ENCODE peak calls at places on chromosomes 5 and 9, in ten cellular contexts. One of them, this sample, is unnamed.

GRCh38 chr5:157518963-157519362 is 56.6 kb downstream of the ADAM19 start:
- DNase-seq in H1: no peak
- DNase-seq in SK-N-SH: no peak
- DNase-seq in ovary: no peak
- DNase-seq in suprapubic skin: no peak
- DNase-seq in stomach: no peak
- DNase-seq in sigmoid colon: no peak
- DNase-seq in GM12878: peak; percentile 77
- DNase-seq in A549: no peak
- DNase-seq in transverse colon: no peak
- DNase-seq in this sample: no peak

GRCh38 chr9:115746496-115746895 is 407.1 kb upstream of the PAPPA start:
- DNase-seq in sigmoid colon: no peak
- DNase-seq in transverse colon: no peak
- DNase-seq in suprapubic skin: no peak
- DNase-seq in GM12878: no peak
- DNase-seq in stomach: no peak
- DNase-seq in A549: no peak
- DNase-seq in ovary: no peak
- DNase-seq in SK-N-SH: no peak
- DNase-seq in H1: no peak
- DNase-seq in this sample: no peak

GRCh38 chr9:16726023-16726422 is 144.4 kb downstream of the BNC2 start:
- DNase-seq in GM12878: no peak
- DNase-seq in transverse colon: no peak
- DNase-seq in suprapubic skin: no peak
- DNase-seq in sigmoid colon: no peak
- DNase-seq in H1: no peak
- DNase-seq in stomach: no peak
- DNase-seq in ovary: no peak
- DNase-seq in A549: no peak
- DNase-seq in SK-N-SH: peak; percentile 20
- DNase-seq in this sample: no peak

GRCh38 chr5:133696006-133696584 is 83.8 kb upstream of the FSTL4 start:
- DNase-seq in SK-N-SH: no peak
- DNase-seq in A549: no peak
- DNase-seq in suprapubic skin: peak; percentile 18
- DNase-seq in stomach: no peak
- DNase-seq in GM12878: no peak
- DNase-seq in sigmoid colon: peak; percentile 24
- DNase-seq in transverse colon: no peak
- DNase-seq in ovary: no peak
- DNase-seq in H1: no peak
- DNase-seq in this sample: no peak

GRCh38 chr5:120767171-120767820 is 303.2 kb downstream of the PRR16 start:
- DNase-seq in H1: no peak
- DNase-seq in GM12878: no peak
- DNase-seq in sigmoid colon: no peak
- DNase-seq in stomach: no peak
- DNase-seq in A549: no peak
- DNase-seq in transverse colon: no peak
- DNase-seq in SK-N-SH: no peak
- DNase-seq in ovary: no peak
- DNase-seq in suprapubic skin: no peak
- DNase-seq in this sample: no peak

GRCh38 chr9:135410421-135410820 is 69.2 kb upstream of the PPP1R26 start:
- DNase-seq in A549: no peak
- DNase-seq in GM12878: no peak
- DNase-seq in sigmoid colon: no peak
- DNase-seq in stomach: no peak
- DNase-seq in H1: no peak
- DNase-seq in SK-N-SH: peak; percentile 7
- DNase-seq in ovary: no peak
- DNase-seq in suprapubic skin: no peak
- DNase-seq in transverse colon: no peak
- DNase-seq in this sample: no peak

GRCh38 chr5:73233461-73234151 is 60.6 kb downstream of the TMEM174 start:
- DNase-seq in stomach: no peak
- DNase-seq in sigmoid colon: no peak
- DNase-seq in ovary: no peak
- DNase-seq in SK-N-SH: peak; percentile 74
- DNase-seq in GM12878: no peak
- DNase-seq in suprapubic skin: no peak
- DNase-seq in A549: no peak
- DNase-seq in transverse colon: no peak
- DNase-seq in H1: no peak
- DNase-seq in this sample: no peak

GRCh38 chr9:76512826-76513225 is 53.8 kb downstream of the GCNT1 start:
- DNase-seq in ovary: no peak
- DNase-seq in transverse colon: no peak
- DNase-seq in stomach: no peak
- DNase-seq in sigmoid colon: no peak
- DNase-seq in GM12878: no peak
- DNase-seq in SK-N-SH: no peak
- DNase-seq in A549: no peak
- DNase-seq in suprapubic skin: no peak
- DNase-seq in H1: no peak
- DNase-seq in this sample: no peak

GRCh38 chr5:144187699-144188294 is 17.1 kb downstream of the KCTD16 start:
- DNase-seq in transverse colon: peak; percentile 69
- DNase-seq in stomach: peak; percentile 65
- DNase-seq in SK-N-SH: peak; percentile 45
- DNase-seq in suprapubic skin: no peak
- DNase-seq in sigmoid colon: peak; percentile 81
- DNase-seq in A549: peak; percentile 10
- DNase-seq in H1: no peak
- DNase-seq in ovary: no peak
- DNase-seq in GM12878: peak; percentile 65
- DNase-seq in this sample: no peak

GRCh38 chr5:116887104-116887503 is 312.5 kb upstream of the SEMA6A start:
- DNase-seq in suprapubic skin: no peak
- DNase-seq in A549: no peak
- DNase-seq in GM12878: no peak
- DNase-seq in H1: no peak
- DNase-seq in stomach: no peak
- DNase-seq in sigmoid colon: no peak
- DNase-seq in transverse colon: no peak
- DNase-seq in SK-N-SH: no peak
- DNase-seq in ovary: no peak
- DNase-seq in this sample: no peak

GRCh38 chr5:143182901-143183820 is 220.3 kb downstream of the NR3C1 start:
- DNase-seq in transverse colon: peak; percentile 13
- DNase-seq in sigmoid colon: no peak
- DNase-seq in H1: no peak
- DNase-seq in ovary: no peak
- DNase-seq in A549: no peak
- DNase-seq in SK-N-SH: no peak
- DNase-seq in suprapubic skin: no peak
- DNase-seq in GM12878: peak; percentile 84
- DNase-seq in stomach: peak; percentile 32
- DNase-seq in this sample: peak; percentile 24

DNA sequence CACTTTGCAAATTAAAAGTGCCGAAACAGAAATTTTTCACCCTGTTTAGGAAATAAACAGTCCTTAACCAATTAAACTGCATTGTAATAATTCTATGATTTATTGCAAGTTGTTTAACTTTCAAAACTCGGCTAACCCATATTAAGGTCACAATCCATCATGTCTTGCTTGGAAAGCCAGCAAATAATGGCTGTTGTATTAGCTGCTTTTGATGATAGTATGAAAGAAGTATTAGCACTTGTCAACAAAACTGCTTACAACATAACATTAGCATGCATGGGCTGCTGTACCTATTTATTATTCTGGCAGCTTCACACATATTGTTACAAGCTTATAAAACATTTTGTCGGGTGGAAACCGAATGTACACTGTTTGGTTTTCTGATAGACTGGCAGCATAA is 378.3 kb downstream of the KIAA0825 start:
- DNase-seq in H1: no peak
- DNase-seq in sigmoid colon: no peak
- DNase-seq in ovary: no peak
- DNase-seq in GM12878: no peak
- DNase-seq in suprapubic skin: no peak
- DNase-seq in stomach: no peak
- DNase-seq in transverse colon: no peak
- DNase-seq in SK-N-SH: no peak
- DNase-seq in A549: no peak
- DNase-seq in this sample: no peak
- TF ChIP-seq EP300 in H1: no peak
- TF ChIP-seq EP300 in sigmoid colon: no peak
- TF ChIP-seq EP300 in ovary: no peak
- TF ChIP-seq EP300 in GM12878: no peak
- TF ChIP-seq EP300 in suprapubic skin: no peak
- TF ChIP-seq EP300 in stomach: no peak
- TF ChIP-seq EP300 in transverse colon: no peak
- TF ChIP-seq EP300 in SK-N-SH: no peak
- TF ChIP-seq EP300 in A549: no peak
- TF ChIP-seq EP300 in this sample: no peak

DNA sequence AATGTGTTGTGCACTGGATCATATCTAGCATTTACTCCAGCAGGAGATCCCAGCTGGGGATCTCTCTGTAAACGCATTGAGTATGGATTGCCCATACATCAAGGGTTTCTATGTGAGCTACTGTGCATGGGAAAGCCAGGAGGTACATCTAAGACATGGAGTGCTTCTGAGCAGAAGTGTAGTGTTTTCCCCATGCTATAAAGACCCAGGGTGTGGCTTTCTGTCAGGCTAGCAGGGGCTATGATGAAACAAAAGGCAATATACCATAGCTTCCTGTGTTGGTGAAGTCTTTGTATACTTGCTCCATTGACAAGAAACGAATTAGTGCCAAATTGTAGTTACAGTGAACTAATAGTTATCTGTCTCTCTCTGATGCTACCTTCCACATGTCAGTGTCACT is 329.3 kb upstream of the TLE4 start:
- DNase-seq in A549: no peak
- DNase-seq in H1: no peak
- DNase-seq in SK-N-SH: no peak
- DNase-seq in suprapubic skin: no peak
- DNase-seq in GM12878: no peak
- DNase-seq in sigmoid colon: no peak
- DNase-seq in transverse colon: no peak
- DNase-seq in ovary: no peak
- DNase-seq in stomach: no peak
- DNase-seq in this sample: no peak
- H3K4me1 ChIP-seq in A549: no peaks in the 10 kb centered on the region
- H3K4me1 ChIP-seq in H1: no peaks in the 10 kb centered on the region
- H3K4me1 ChIP-seq in SK-N-SH: no peaks in the 10 kb centered on the region
- H3K4me1 ChIP-seq in suprapubic skin: no peaks in the 10 kb centered on the region
- H3K4me1 ChIP-seq in GM12878: no peaks in the 10 kb centered on the region
- H3K4me1 ChIP-seq in sigmoid colon: no peaks in the 10 kb centered on the region
- H3K4me1 ChIP-seq in transverse colon: no peaks in the 10 kb centered on the region
- H3K4me1 ChIP-seq in ovary: no peaks in the 10 kb centered on the region
- H3K4me1 ChIP-seq in stomach: no peaks in the 10 kb centered on the region
- H3K4me1 ChIP-seq in this sample: no peaks in the 10 kb centered on the region

GRCh38 chr9:122371851-122372250 is 1.0 kb downstream of the PTGS1 start:
- DNase-seq in A549: no peak
- DNase-seq in H1: no peak
- DNase-seq in SK-N-SH: no peak
- DNase-seq in suprapubic skin: no peak
- DNase-seq in transverse colon: no peak
- DNase-seq in GM12878: no peak
- DNase-seq in stomach: no peak
- DNase-seq in ovary: no peak
- DNase-seq in sigmoid colon: peak; percentile 62
- DNase-seq in this sample: no peak

GRCh38 chr9:122368642-122369041 is 2.2 kb upstream of the PTGS1 start:
- DNase-seq in transverse colon: no peak
- DNase-seq in stomach: no peak
- DNase-seq in suprapubic skin: no peak
- DNase-seq in H1: no peak
- DNase-seq in A549: no peak
- DNase-seq in sigmoid colon: no peak
- DNase-seq in ovary: no peak
- DNase-seq in SK-N-SH: no peak
- DNase-seq in GM12878: no peak
- DNase-seq in this sample: no peak

GRCh38 chr9:122367779-122368460 is 2.9 kb upstream of the PTGS1 start:
- DNase-seq in sigmoid colon: no peak
- DNase-seq in suprapubic skin: no peak
- DNase-seq in ovary: no peak
- DNase-seq in transverse colon: no peak
- DNase-seq in A549: no peak
- DNase-seq in GM12878: no peak
- DNase-seq in H1: no peak
- DNase-seq in SK-N-SH: no peak
- DNase-seq in stomach: no peak
- DNase-seq in this sample: no peak

GRCh38 chr9:122370869-122371467 is at the start of gene PTGS1:
- DNase-seq in suprapubic skin: no peak
- DNase-seq in A549: no peak
- DNase-seq in GM12878: no peak
- DNase-seq in sigmoid colon: peak; percentile 86
- DNase-seq in SK-N-SH: peak; percentile 79
- DNase-seq in H1: no peak
- DNase-seq in ovary: peak; percentile 35
- DNase-seq in stomach: peak; percentile 68
- DNase-seq in transverse colon: peak; percentile 68
- DNase-seq in this sample: no peak

DNA sequence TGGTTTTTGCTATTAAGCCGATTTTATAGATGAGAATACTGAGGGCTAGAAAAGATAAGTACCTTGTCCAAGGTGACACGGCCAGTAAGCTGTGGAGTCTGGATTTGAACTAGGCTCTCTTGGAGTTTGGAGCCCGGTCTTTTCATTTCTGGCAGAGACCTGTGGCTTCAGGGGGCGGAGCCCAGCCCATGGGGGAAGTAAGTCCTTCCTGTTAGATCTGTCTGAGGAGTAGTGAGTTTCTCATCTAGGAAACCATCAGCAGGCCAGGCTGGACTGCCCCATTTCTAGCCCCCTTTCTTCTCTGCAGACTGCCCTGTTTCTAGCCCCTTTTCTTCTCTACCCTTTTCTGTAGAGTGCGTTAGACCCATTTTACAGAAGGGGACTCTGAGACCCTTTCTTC is 521 bp upstream of the PTGS1 start:
- DNase-seq in SK-N-SH: no peak
- DNase-seq in ovary: no peak
- DNase-seq in A549: no peak
- DNase-seq in stomach: no peak
- DNase-seq in suprapubic skin: no peak
- DNase-seq in H1: no peak
- DNase-seq in sigmoid colon: no peak
- DNase-seq in GM12878: no peak
- DNase-seq in transverse colon: peak; percentile 37
- DNase-seq in this sample: no peak
- TF ChIP-seq EP300 in SK-N-SH: no peak
- TF ChIP-seq EP300 in ovary: no peak
- TF ChIP-seq EP300 in A549: no peak
- TF ChIP-seq EP300 in stomach: no peak
- TF ChIP-seq EP300 in suprapubic skin: no peak
- TF ChIP-seq EP300 in H1: no peak
- TF ChIP-seq EP300 in sigmoid colon: no peak
- TF ChIP-seq EP300 in GM12878: no peak
- TF ChIP-seq EP300 in transverse colon: no peak
- TF ChIP-seq EP300 in this sample: no peak

DNA sequence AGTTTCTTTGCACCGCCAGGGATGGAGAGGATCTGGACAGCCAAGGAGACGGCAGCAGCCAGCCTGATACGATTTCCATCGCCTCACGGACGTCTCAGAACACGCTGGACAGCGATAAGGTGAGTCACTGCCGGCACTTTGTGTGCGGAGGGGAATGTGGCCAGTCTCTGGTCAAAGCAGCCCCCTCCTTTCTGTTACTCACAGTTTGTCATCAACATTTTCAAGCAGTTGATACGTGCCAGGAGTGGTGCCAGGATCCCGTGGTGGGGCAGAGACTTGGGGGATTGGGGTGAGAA is 175.1 kb upstream of the OTULINL start:
- DNase-seq in ovary: peak; percentile 37
- DNase-seq in stomach: no peak
- DNase-seq in A549: no peak
- DNase-seq in suprapubic skin: no peak
- DNase-seq in transverse colon: no peak
- DNase-seq in H1: no peak
- DNase-seq in SK-N-SH: no peak
- DNase-seq in GM12878: no peak
- DNase-seq in sigmoid colon: no peak
- DNase-seq in this sample: no peak
- H3K4me1 ChIP-seq in ovary: peaks cover 19% of the 10 kb centered on the region
- H3K4me1 ChIP-seq in stomach: no peaks in the 10 kb centered on the region
- H3K4me1 ChIP-seq in A549: no peaks in the 10 kb centered on the region
- H3K4me1 ChIP-seq in suprapubic skin: peaks cover 6% of the 10 kb centered on the region
- H3K4me1 ChIP-seq in transverse colon: peaks cover 5% of the 10 kb centered on the region
- H3K4me1 ChIP-seq in H1: no peaks in the 10 kb centered on the region
- H3K4me1 ChIP-seq in SK-N-SH: peaks cover 66% of the 10 kb centered on the region
- H3K4me1 ChIP-seq in GM12878: no peaks in the 10 kb centered on the region
- H3K4me1 ChIP-seq in sigmoid colon: peaks cover 19% of the 10 kb centered on the region
- H3K4me1 ChIP-seq in this sample: peaks cover 51% of the 10 kb centered on the region

This sample was measured in tibial nerve.